ENCODE peak calls at places on chromosomes 1 and 21, in six cellular contexts. A, Y, L, N, F and G are unnamed samples.

GRCh38 chr1:243658596-243659105 is 191.4 kb downstream of the AKT3 start:
- DNase-seq in A (no peak), Y (no peak), L (no peak), N (no peak), F (no peak), G (no peak)

GRCh38 chr1:177044390-177044789 is 120.1 kb downstream of the ASTN1 start:
- DNase-seq in A (no peak), Y (no peak), L (no peak), N (no peak), F (no peak), G (no peak)

GRCh38 chr1:30629501-30629900 is 93.9 kb downstream of the MATN1 start:
- DNase-seq in A (no peak), Y (no peak), L (no peak), N (no peak), F (no peak), G (no peak)

GRCh38 chr1:78375996-78376395 is 114.8 kb upstream of the PTGFR start:
- DNase-seq in A (peak; percentile 21), Y (no peak), L (no peak), N (no peak), F (no peak), G (no peak)

GRCh38 chr1:93079685-93080141 is 630 bp downstream of the MTF2 start:
- DNase-seq in A (no peak), Y (peak; percentile 33), L (peak; percentile 7), N (no peak), F (peak; percentile 23), G (peak; percentile 54)

GRCh38 chr1:92485374-92486250 is 1.1 kb downstream of the GFI1 start:
- DNase-seq in A (no peak), Y (peak; percentile 81), L (no peak), N (peak; percentile 34), F (peak; percentile 82), G (no peak)

GRCh38 chr1:23838401-23838866 is 13.2 kb upstream of the HMGCL start:
- DNase-seq in A (peak; percentile 21), Y (peak; percentile 80), L (peak; percentile 49), N (peak; percentile 70), F (peak; percentile 80), G (peak; percentile 27)

GRCh38 chr1:38152351-38153082 is 105.9 kb upstream of the POU3F1 start:
- DNase-seq in A (no peak), Y (no peak), L (peak; percentile 31), N (no peak), F (no peak), G (no peak)

GRCh38 chr1:176609556-176610408 is 146.8 kb downstream of the PAPPA2 start:
- DNase-seq in A (no peak), Y (no peak), L (no peak), N (no peak), F (no peak), G (no peak)

GRCh38 chr1:22428672-22429071 is 23.0 kb upstream of the ZBTB40 start:
- DNase-seq in A (peak; percentile 73), Y (no peak), L (peak; percentile 70), N (no peak), F (peak; percentile 20), G (no peak)

GRCh38 chr21:42654913-42655796 is 1.7 kb downstream of the PDE9A start:
- DNase-seq in A (no peak), Y (no peak), L (no peak), N (no peak), F (peak; percentile 65), G (no peak)

GRCh38 chr1:93237021-93237420 is 56.5 kb downstream of the CCDC18 start:
- DNase-seq in A (no peak), Y (no peak), L (no peak), N (no peak), F (no peak), G (no peak)

GRCh38 chr1:45005761-45006160 is 5.4 kb downstream of the HECTD3 start:
- DNase-seq in A (no peak), Y (no peak), L (no peak), N (no peak), F (no peak), G (peak; percentile 10)

GRCh38 chr1:33176362-33176850 is 5.4 kb downstream of the TRIM62 start:
- DNase-seq in A (no peak), Y (no peak), L (no peak), N (no peak), F (no peak), G (peak; percentile 81)

GRCh38 chr21:41065539-41065938 is 102.4 kb upstream of the BACE2 start:
- DNase-seq in A (no peak), Y (no peak), L (no peak), N (no peak), F (no peak), G (no peak)

GRCh38 chr1:118253310-118253903 is 68.4 kb upstream of the SPAG17 start:
- DNase-seq in A (no peak), Y (no peak), L (no peak), N (no peak), F (no peak), G (no peak)

DNA sequence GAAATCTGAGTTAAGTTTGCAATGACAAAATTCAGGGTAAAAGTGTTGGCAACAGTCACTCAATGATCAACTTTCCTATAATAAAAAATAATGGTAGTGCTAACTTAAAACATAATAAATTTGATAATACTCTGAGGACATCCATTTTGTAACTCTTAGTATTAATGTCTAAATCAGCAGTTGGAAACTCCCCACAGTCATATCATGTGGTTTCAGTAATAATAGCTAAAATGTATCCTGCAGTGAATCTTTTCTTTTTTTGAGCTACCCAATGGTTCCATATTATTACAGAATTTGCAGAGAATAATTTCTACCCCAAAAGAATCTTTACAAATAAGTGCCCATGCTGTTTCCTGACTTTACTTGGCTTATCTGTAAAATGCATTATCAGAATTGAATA is 286.7 kb downstream of the PTPRC start:
- DNase-seq in A (no peak), Y (no peak), L (no peak), N (no peak), F (no peak), G (no peak)
- H3K27ac ChIP-seq in A (no peak overlapping the region), Y (peak overlapping the region; percentile 7), L (no peak overlapping the region), N (no peak overlapping the region), F (no peak overlapping the region), G (no peak overlapping the region)

GRCh38 chr1:4489486-4489885 is 164.9 kb upstream of the AJAP1 start:
- DNase-seq in A (no peak), Y (no peak), L (no peak), N (no peak), F (no peak), G (no peak)
- H3K9me3 ChIP-seq in A (no peaks in the 10 kb centered on the region), Y (no peaks in the 10 kb centered on the region), L (no peaks in the 10 kb centered on the region), N (no peaks in the 10 kb centered on the region), F (no peaks in the 10 kb centered on the region), G (no peaks in the 10 kb centered on the region)

DNA sequence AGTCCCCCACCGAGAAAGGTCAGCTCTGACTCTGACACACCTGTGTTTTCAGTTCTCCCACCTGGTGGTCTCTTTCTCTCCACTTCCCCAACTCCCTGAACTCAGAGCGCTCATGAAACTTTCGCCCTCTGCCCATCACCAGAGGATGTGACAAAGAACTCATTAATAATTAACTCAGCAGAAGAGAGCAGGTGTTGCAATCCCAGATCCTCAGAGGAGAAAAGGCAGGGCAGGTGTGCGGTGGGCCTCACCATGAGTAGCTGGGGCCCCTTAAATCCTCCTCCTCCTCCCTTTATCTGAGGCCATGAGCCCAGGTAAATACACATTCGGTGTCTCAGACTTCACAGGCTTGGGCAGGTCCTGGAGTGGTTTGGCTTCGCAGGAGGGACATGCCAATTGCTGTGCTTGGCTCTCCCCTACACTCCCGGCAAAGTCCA is 1.7 kb upstream of the LAMB3 start:
- DNase-seq in A (no peak), Y (no peak), L (no peak), N (no peak), F (peak; percentile 56), G (no peak)
- H3K27ac ChIP-seq in A (no peak overlapping the region), Y (no peak overlapping the region), L (peak overlapping the region; percentile 95), N (peak overlapping the region; percentile 52), F (peak overlapping the region; percentile 85), G (peak overlapping the region; percentile 88)

GRCh38 chr1:246989901-246990300 is 18.0 kb downstream of the ZNF695 start:
- DNase-seq in A (no peak), Y (no peak), L (no peak), N (no peak), F (no peak), G (no peak)

GRCh38 chr1:246988316-246988715 is 19.5 kb downstream of the ZNF695 start:
- DNase-seq in A (no peak), Y (no peak), L (no peak), N (no peak), F (no peak), G (no peak)

GRCh38 chr1:246987083-246987690 is 20.7 kb downstream of the ZNF695 start:
- DNase-seq in A (no peak), Y (no peak), L (peak; percentile 14), N (no peak), F (no peak), G (no peak)
- H3K9me3 ChIP-seq in A (no peaks in the 10 kb centered on the region), Y (peaks cover 84% of the 10 kb centered on the region), L (peaks cover 84% of the 10 kb centered on the region), N (peaks cover 100% of the 10 kb centered on the region), F (peaks cover 70% of the 10 kb centered on the region), G (peaks cover 94% of the 10 kb centered on the region)

DNA sequence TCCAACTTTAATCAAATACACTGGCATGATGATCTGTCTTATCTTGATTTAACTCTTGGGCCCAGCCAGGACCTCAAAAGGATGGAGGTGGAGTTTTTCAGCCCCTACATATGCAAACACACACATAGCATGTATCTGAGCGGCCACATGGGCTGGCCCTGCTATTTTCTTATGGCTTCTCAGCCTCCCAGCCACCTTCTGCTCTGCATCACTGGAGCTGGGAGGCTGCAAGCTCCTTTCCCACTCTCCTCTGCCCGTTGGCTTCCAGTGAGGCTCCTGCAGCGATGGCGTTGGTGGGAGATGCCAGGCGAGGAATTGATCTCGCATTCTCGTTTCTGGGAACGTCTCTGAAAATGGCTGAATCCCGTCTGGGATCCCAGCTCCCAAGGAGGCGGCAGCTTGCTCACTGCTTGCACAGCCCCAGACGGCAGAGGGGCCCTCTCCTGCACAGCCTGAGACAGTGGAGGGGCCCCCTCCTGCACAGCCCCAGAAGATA is 1.7 kb upstream of the PRXL2B start:
- DNase-seq in A (no peak), Y (no peak), L (no peak), N (no peak), F (no peak), G (no peak)
- H3K27ac ChIP-seq in A (no peak overlapping the region), Y (peak overlapping the region; percentile 99), L (no peak overlapping the region), N (peak overlapping the region; percentile 98), F (peak overlapping the region; percentile 99), G (peak overlapping the region; percentile 98)

GRCh38 chr1:2952992-2953391 is 68.3 kb upstream of the ACTRT2 start:
- DNase-seq in A (no peak), Y (no peak), L (no peak), N (no peak), F (no peak), G (no peak)
- H3K9me3 ChIP-seq in A (no peaks in the 10 kb centered on the region), Y (peaks cover 22% of the 10 kb centered on the region), L (peaks cover 17% of the 10 kb centered on the region), N (peaks cover 47% of the 10 kb centered on the region), F (peaks cover 14% of the 10 kb centered on the region), G (peaks cover 44% of the 10 kb centered on the region)

DNA sequence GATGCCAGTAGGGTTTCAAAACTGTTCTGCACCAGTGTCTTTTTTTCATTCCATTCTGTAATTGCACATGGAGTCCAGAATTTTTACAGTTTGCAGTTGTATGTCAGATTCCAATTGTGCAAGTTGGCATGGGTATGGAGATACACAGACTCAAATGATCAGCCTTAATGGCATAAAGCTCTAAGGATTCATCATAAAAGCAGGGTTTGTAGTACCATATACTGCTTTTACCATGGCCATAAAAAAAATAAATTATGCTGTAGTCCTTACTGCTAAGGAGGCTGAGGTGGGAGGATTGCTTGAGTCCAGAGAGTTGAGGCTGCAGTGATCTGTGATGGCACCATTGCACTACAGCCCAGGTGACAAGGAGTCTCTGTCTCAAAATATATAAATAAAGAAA is 10.3 kb downstream of the MTARC1 start:
- DNase-seq in A (no peak), Y (no peak), L (no peak), N (no peak), F (no peak), G (no peak)
- H3K27ac ChIP-seq in A (no peak overlapping the region), Y (no peak overlapping the region), L (no peak overlapping the region), N (no peak overlapping the region), F (peak overlapping the region; percentile 37), G (no peak overlapping the region)